ENCODE peak calls at places on chromosomes 5 and 9, in ten cellular contexts. Z is fibroblast of lung, M is right atrium auricular region, C is mesenchymal stem cell, J is suprapubic skin, Y is IMR-90, X is adrenal gland, W is GM23248, O is DND-41, R is body of pancreas. A is an unnamed sample.
A peak's percentile ranks its signal among the peaks of the same experiment; 100 is the strongest.

GRCh38 chr5:150538007-150538917 is 30.3 kb downstream of the NDST1 start:
- DNase-seq in W (peak; percentile 91), M (no peak), X (peak; percentile 64), C (no peak), Z (no peak), O (no peak), Y (peak; percentile 65), J (no peak), R (no peak), A (no peak)

GRCh38 chr5:57207681-57208080 is 33.8 kb downstream of the GPBP1 start:
- DNase-seq in Y (no peak), O (no peak), C (no peak), J (no peak), X (peak; percentile 66), R (no peak), M (no peak), W (no peak), Z (no peak), A (no peak)

GRCh38 chr9:69758001-69758730 is 1.6 kb downstream of the PTAR1 start:
- DNase-seq in J (no peak), Y (peak; percentile 46), Z (peak; percentile 51), M (no peak), R (no peak), C (peak; percentile 33), X (no peak), O (peak; percentile 33), W (peak; percentile 46), A (no peak)

GRCh38 chr9:5843450-5844249 is 10.7 kb upstream of the ERMP1 start:
- DNase-seq in X (no peak), J (no peak), M (no peak), W (no peak), C (peak; percentile 82), Y (peak; percentile 29), O (no peak), Z (peak; percentile 18), R (no peak), A (no peak)

GRCh38 chr5:169095410-169095772 is 205.5 kb downstream of the SLIT3 start:
- DNase-seq in X (no peak), C (no peak), J (no peak), O (no peak), Z (no peak), Y (no peak), R (no peak), M (no peak), W (no peak), A (no peak)

GRCh38 chr9:77648458-77649108 is 461 bp upstream of the GNA14 start:
- DNase-seq in J (peak; percentile 72), X (peak; percentile 45), Y (no peak), M (peak; percentile 72), O (no peak), Z (peak; percentile 22), W (peak; percentile 21), C (peak; percentile 26), R (peak; percentile 73), A (peak; percentile 84)

GRCh38 chr5:6856658-6857057 is 143.4 kb downstream of the TENT4A start:
- DNase-seq in J (no peak), W (no peak), X (no peak), C (no peak), Z (no peak), R (no peak), O (no peak), M (no peak), Y (no peak), A (no peak)

GRCh38 chr9:92035687-92036410 is 79.4 kb downstream of the SPTLC1 start:
- DNase-seq in O (no peak), C (peak; percentile 94), X (no peak), W (peak; percentile 44), J (no peak), M (no peak), Y (peak; percentile 94), R (no peak), Z (peak; percentile 98), A (no peak)

GRCh38 chr9:33659915-33660314 is 135.4 kb upstream of the PRSS3 start:
- DNase-seq in O (no peak), Y (no peak), C (no peak), X (no peak), W (no peak), Z (no peak), M (no peak), J (no peak), R (no peak), A (no peak)

GRCh38 chr5:15600035-15600434 is 100.1 kb downstream of the FBXL7 start:
- DNase-seq in W (no peak), Y (no peak), J (no peak), R (no peak), Z (no peak), X (no peak), C (no peak), M (no peak), O (no peak), A (no peak)

GRCh38 chr9:81915801-81916505 is 12.3 kb upstream of the SPATA31D4 start:
- DNase-seq in Y (no peak), J (no peak), W (peak; percentile 8), R (no peak), M (no peak), O (no peak), Z (no peak), C (no peak), X (no peak), A (no peak)

GRCh38 chr5:91022518-91022917 is 360.6 kb downstream of the ARRDC3 start:
- DNase-seq in X (no peak), Z (no peak), O (no peak), J (no peak), M (no peak), C (no peak), Y (no peak), R (no peak), W (no peak), A (no peak)

GRCh38 chr9:93266521-93267001 is 82.6 kb downstream of the WNK2 start:
- DNase-seq in O (no peak), Y (no peak), Z (no peak), X (peak; percentile 9), C (no peak), M (peak; percentile 50), R (no peak), W (no peak), J (peak; percentile 46), A (peak; percentile 27)

GRCh38 chr5:12292610-12293204 is 388.5 kb upstream of the CTNND2 start:
- DNase-seq in Y (no peak), Z (no peak), C (no peak), R (no peak), W (peak; percentile 4), J (no peak), M (no peak), X (no peak), O (no peak), A (no peak)

GRCh38 chr5:133763744-133764143 is 151.4 kb upstream of the FSTL4 start:
- DNase-seq in M (no peak), R (peak; percentile 21), Y (no peak), X (no peak), C (no peak), O (no peak), W (no peak), J (no peak), Z (no peak), A (no peak)

GRCh38 chr5:133757396-133757795 is 145.1 kb upstream of the FSTL4 start:
- DNase-seq in R (no peak), Z (no peak), J (no peak), X (no peak), M (no peak), O (no peak), Y (no peak), W (no peak), C (no peak), A (no peak)

GRCh38 chr5:133761606-133762005 is 149.3 kb upstream of the FSTL4 start:
- DNase-seq in R (no peak), M (no peak), Z (no peak), X (no peak), Y (no peak), C (no peak), O (no peak), J (no peak), W (no peak), A (no peak)

GRCh38 chr5:133758641-133759040 is 146.3 kb upstream of the FSTL4 start:
- DNase-seq in O (no peak), Z (no peak), Y (no peak), M (no peak), C (no peak), R (no peak), J (no peak), X (no peak), W (peak; percentile 18), A (no peak)

DNA sequence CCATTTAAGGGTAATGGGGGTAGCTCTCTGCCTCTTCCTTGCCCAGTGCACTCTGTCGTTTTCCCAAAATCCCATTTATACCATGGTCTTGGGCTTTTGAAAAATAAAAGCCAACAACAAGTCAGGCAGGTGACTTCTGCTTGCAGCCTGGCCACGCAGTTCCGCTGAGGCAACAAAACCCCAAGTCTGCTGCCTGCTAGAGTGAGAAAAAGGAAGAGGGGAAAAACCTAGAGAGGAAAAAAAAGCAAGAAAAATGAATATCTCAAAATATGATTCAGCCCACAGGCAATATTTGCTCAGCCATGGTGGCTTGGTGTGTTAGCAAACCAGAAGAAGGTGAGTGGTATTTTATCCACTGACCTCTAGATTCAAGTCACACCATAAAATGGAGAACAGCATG is 148.2 kb upstream of the FSTL4 start:
- DNase-seq in C (no peak), M (no peak), Y (no peak), W (no peak), O (no peak), Z (no peak), R (no peak), J (no peak), X (no peak), A (no peak)
- H3K27me3 ChIP-seq in C (peaks cover 79% of the 10 kb centered on the region), M (no peaks in the 10 kb centered on the region), Y (peaks cover 8% of the 10 kb centered on the region), W (peaks cover 10% of the 10 kb centered on the region), O (peaks cover 16% of the 10 kb centered on the region), Z (peaks cover 3% of the 10 kb centered on the region), R (no peaks in the 10 kb centered on the region), J (peaks cover 6% of the 10 kb centered on the region), X (no peaks in the 10 kb centered on the region), A (no peaks in the 10 kb centered on the region)

DNA sequence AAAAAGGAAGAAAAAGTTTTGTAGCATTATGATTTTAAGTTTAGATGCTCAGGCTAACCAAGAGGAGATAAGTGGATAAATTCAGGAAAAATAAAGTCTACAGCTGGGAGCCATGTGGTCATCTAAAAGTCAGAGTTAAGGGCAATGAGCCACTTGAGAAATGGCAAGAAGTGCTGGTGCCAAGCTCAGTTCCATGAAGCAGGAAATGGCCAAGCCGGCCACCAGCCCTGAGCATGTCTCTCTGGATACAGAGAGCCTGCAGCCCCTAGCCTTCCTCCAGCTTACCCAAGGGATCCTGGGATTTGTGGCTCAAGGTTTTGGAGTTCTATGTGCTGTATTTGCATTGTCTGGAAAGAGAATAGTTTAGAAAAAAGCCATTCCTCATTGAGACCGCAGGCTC is 12.2 kb upstream of the S1PR3 start:
- DNase-seq in O (no peak), R (no peak), X (no peak), Y (no peak), W (peak; percentile 14), Z (no peak), J (peak; percentile 45), C (no peak), M (peak; percentile 60), A (no peak)
- H3K4me3 ChIP-seq in O (no peak overlapping the region), R (no peak overlapping the region), X (no peak overlapping the region), Y (no peak overlapping the region), W (no peak overlapping the region), Z (no peak overlapping the region), J (no peak overlapping the region), C (no peak overlapping the region), M (no peak overlapping the region), A (no peak overlapping the region)

GRCh38 chr5:179615203-179615602 is 8.3 kb downstream of the HNRNPH1 start:
- DNase-seq in J (peak; percentile 18), X (no peak), M (no peak), W (no peak), Y (peak; percentile 51), C (no peak), O (no peak), R (no peak), Z (peak; percentile 40), A (no peak)
- H3K36me3 ChIP-seq in J (peaks cover 97% of the 10 kb centered on the region), X (peaks cover 96% of the 10 kb centered on the region), M (peaks cover 98% of the 10 kb centered on the region), W (peaks cover 96% of the 10 kb centered on the region), Y (peaks cover 72% of the 10 kb centered on the region), C (peaks cover 97% of the 10 kb centered on the region), O (peaks cover 98% of the 10 kb centered on the region), R (peaks cover 48% of the 10 kb centered on the region), Z (peaks cover 35% of the 10 kb centered on the region), A (peaks cover 72% of the 10 kb centered on the region)

GRCh38 chr5:93572773-93573626 is 8.0 kb downstream of the NR2F1-AS1 start:
- DNase-seq in X (peak; percentile 27), Z (peak; percentile 64), R (no peak), O (no peak), W (peak; percentile 47), C (peak; percentile 75), J (no peak), Y (no peak), M (no peak), A (peak; percentile 83)
- H3K27me3 ChIP-seq in X (no peaks in the 10 kb centered on the region), Z (no peaks in the 10 kb centered on the region), R (peaks cover 18% of the 10 kb centered on the region), O (peaks cover 8% of the 10 kb centered on the region), W (no peaks in the 10 kb centered on the region), C (peaks cover 8% of the 10 kb centered on the region), J (peaks cover 89% of the 10 kb centered on the region), Y (no peaks in the 10 kb centered on the region), M (no peaks in the 10 kb centered on the region), A (peaks cover 100% of the 10 kb centered on the region)

A was measured in H7.